ENCODE peak calls at places on chromosomes 13 and 19, in four cellular contexts. X is nephron progenitor cell, I is IMR-90, G is upper lobe of right lung. C is an unnamed sample.

GRCh38 chr19:39424934-39425333 is 10.8 kb downstream of the RPS16 start:
- DNase-seq in X (no peak), I (no peak), G (no peak), C (no peak)

GRCh38 chr13:47594833-47595232 is 406.2 kb downstream of the SUCLA2 start:
- DNase-seq in X (no peak), I (peak), G (no peak), C (no peak)

GRCh38 chr19:3463959-3464796 is 16.1 kb downstream of the SMIM24 start:
- DNase-seq in X (no peak), I (no peak), G (no peak), C (no peak)

GRCh38 chr13:91785435-91786137 is 387.2 kb downstream of the GPC5 start:
- DNase-seq in X (no peak), I (no peak), G (no peak), C (no peak)

GRCh38 chr19:8206147-8207087 is 2.8 kb upstream of the CERS4 start:
- DNase-seq in X (no peak), I (no peak), G (no peak), C (no peak)

GRCh38 chr13:75417647-75418046 is 64.3 kb downstream of the TBC1D4 start:
- DNase-seq in X (no peak), I (no peak), G (no peak), C (no peak)

GRCh38 chr19:5839312-5840017 is at the start of gene FUT6:
- DNase-seq in X (no peak), I (no peak), G (no peak), C (no peak)

GRCh38 chr13:42891591-42891990 is 100.5 kb downstream of the EPSTI1 start:
- DNase-seq in X (no peak), I (no peak), G (no peak), C (no peak)

GRCh38 chr19:7691497-7691896 is 10.4 kb downstream of the FCER2 start:
- DNase-seq in X (no peak), I (no peak), G (no peak), C (peak)

GRCh38 chr13:45718992-45719391 is 16.9 kb downstream of the CBY2 start:
- DNase-seq in X (no peak), I (no peak), G (no peak), C (no peak)

GRCh38 chr13:114124921-114125320 is 7.5 kb downstream of the RASA3 start:
- DNase-seq in X (no peak), I (peak), G (no peak), C (peak)

GRCh38 chr13:110265682-110266430 is 41.1 kb downstream of the COL4A1 start:
- DNase-seq in X (no peak), I (no peak), G (no peak), C (no peak)

GRCh38 chr13:46184277-46184699 is 2.3 kb upstream of the LCP1 start:
- DNase-seq in X (peak), I (no peak), G (no peak), C (peak)

GRCh38 chr13:87810391-87810801 is 139.2 kb downstream of the SLITRK5 start:
- DNase-seq in X (peak), I (no peak), G (peak), C (no peak)

GRCh38 chr19:16200038-16200775 is 2.5 kb downstream of the AP1M1 start:
- DNase-seq in X (no peak), I (peak), G (peak), C (no peak)

GRCh38 chr13:44276061-44276460 is 97.6 kb upstream of the SERP2 start:
- DNase-seq in X (no peak), I (no peak), G (no peak), C (no peak)

GRCh38 chr19:19366691-19367396 is 38.6 kb upstream of the GATAD2A start:
- DNase-seq in X (peak), I (peak), G (peak), C (peak)

GRCh38 chr19:13526552-13526951 is 20.3 kb upstream of the CACNA1A start:
- DNase-seq in X (peak), I (peak), G (no peak), C (no peak)

GRCh38 chr19:808176-808741 is 11.0 kb downstream of the PTBP1 start:
- DNase-seq in X (no peak), I (no peak), G (peak), C (no peak)

GRCh38 chr19:6737873-6738725 is 719 bp upstream of the GPR108 start:
- DNase-seq in X (peak), I (peak), G (peak), C (peak)

GRCh38 chr19:39351537-39352037 is 9.4 kb downstream of the SAMD4B start:
- DNase-seq in X (no peak), I (peak), G (no peak), C (no peak)

GRCh38 chr19:38095411-38096308 is 128.4 kb downstream of the DPF1 start:
- DNase-seq in X (peak), I (peak), G (peak), C (peak)

GRCh38 chr19:47469719-47470118 is 2.0 kb downstream of the SLC8A2 start:
- DNase-seq in X (no peak), I (no peak), G (no peak), C (no peak)

GRCh38 chr19:3364501-3364858 is 1.9 kb upstream of the NFIC start:
- DNase-seq in X (no peak), I (no peak), G (no peak), C (no peak)

GRCh38 chr13:106286811-106287210 is 248.7 kb downstream of the EFNB2 start:
- DNase-seq in X (no peak), I (no peak), G (no peak), C (no peak)

GRCh38 chr13:78147905-78148304 is 229.3 kb upstream of the EDNRB start:
- DNase-seq in X (no peak), I (peak), G (no peak), C (no peak)

GRCh38 chr13:73984201-73984600 is 150.0 kb downstream of the KLF12 start:
- DNase-seq in X (no peak), I (no peak), G (peak), C (no peak)

GRCh38 chr19:23071087-23071511 is 45.7 kb upstream of the ZNF730 start:
- DNase-seq in X (no peak), I (peak), G (no peak), C (no peak)

GRCh38 chr13:70856025-70856424 is 747.8 kb upstream of the KLHL1 start:
- DNase-seq in X (no peak), I (no peak), G (no peak), C (no peak)

GRCh38 chr13:99774644-99775043 is 196.9 kb downstream of the ZIC5 start:
- DNase-seq in X (no peak), I (no peak), G (no peak), C (no peak)

GRCh38 chr19:4916292-4917082 is 7.2 kb downstream of the UHRF1 start:
- DNase-seq in X (no peak), I (no peak), G (no peak), C (peak)

GRCh38 chr19:12767666-12768065 is 7.7 kb downstream of the HOOK2 start:
- DNase-seq in X (no peak), I (no peak), G (no peak), C (no peak)

GRCh38 chr13:40190656-40191100 is 475.8 kb downstream of the FOXO1 start:
- DNase-seq in X (no peak), I (peak), G (no peak), C (no peak)

GRCh38 chr19:37594982-37595382 is 306 bp downstream of the ZNF540 start:
- DNase-seq in X (peak), I (peak), G (peak), C (peak)

GRCh38 chr19:49390978-49391304 is 2.9 kb downstream of the KASH5 start:
- DNase-seq in X (no peak), I (no peak), G (no peak), C (no peak)

GRCh38 chr13:39051157-39051556 is 12.9 kb downstream of the NHLRC3 start:
- DNase-seq in X (no peak), I (peak), G (no peak), C (no peak)
- TF ChIP-seq CTCF in X (peak), I (peak), G (peak), C (no peak)

DNA sequence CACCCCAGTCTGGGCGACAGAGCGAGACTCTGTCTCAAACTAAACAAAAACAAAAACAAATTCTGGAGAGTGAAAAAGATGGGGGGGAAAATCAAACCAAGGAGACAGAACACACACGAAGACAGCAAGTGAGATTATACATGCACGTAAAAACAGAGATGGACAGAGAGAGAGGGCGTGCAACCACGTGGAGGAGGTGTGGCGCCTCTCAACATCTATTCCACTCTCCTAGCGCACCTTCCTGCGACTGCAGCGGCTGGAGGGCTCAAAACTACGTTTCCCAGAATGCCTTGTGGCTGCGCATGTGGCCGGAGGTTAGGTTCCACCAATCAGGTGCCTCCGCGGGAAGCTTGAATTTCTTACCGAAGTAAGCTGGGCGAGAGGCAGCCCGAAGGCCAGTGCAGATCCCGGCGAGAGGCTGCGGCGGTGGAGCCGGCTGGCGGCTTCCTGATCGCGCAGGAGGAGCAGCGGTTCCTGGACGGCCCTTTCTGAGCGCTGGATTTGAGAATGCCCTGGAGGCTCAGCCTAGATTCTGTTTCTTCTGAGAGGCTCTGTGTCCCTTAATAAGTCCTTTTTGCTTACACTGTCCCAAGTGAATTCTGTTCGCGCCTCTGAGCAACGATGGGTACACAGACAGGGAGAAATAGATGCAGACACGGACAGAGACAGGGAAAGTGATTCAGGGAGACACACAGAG is 13.1 kb upstream of the NANOS2 start:
- DNase-seq in X (peak), I (peak), G (peak), C (peak)
- TF ChIP-seq CTCF in X (no peak), I (no peak), G (no peak), C (no peak)

DNA sequence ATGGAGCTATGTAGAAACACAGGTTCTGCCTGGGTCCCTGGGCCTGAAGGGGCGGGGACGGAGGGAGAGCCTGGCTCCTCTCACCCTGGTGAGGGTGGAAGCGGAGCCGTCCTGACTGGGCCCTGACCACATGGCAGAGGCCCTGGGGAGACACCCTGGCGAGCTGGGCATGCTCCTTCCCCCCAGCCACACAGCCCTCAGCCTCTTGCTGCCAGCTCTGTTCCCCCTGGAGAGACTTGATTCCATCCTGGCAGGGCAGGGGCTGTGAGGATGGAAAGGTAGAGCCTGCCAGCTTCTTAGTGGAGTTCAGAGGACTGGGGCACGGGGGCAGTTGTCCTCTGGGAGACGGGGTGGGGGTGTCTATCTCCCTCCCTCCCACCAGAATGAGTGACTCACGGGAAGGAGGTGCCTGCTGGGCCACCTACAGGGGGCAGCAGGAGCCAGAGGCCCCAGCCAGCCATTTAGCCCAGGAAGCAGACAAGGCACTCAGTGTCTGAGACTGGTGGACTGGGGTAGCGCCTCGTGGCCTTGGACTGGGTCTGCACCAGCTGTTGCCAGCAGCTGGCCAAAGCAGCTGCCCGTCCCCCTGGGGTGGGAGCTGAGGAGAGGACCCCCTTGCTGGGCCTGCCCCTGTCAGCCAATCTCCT is 22.8 kb upstream of the RNF17 start:
- DNase-seq in X (no peak), I (no peak), G (no peak), C (no peak)
- TF ChIP-seq CTCF in X (no peak), I (no peak), G (peak), C (no peak)

DNA sequence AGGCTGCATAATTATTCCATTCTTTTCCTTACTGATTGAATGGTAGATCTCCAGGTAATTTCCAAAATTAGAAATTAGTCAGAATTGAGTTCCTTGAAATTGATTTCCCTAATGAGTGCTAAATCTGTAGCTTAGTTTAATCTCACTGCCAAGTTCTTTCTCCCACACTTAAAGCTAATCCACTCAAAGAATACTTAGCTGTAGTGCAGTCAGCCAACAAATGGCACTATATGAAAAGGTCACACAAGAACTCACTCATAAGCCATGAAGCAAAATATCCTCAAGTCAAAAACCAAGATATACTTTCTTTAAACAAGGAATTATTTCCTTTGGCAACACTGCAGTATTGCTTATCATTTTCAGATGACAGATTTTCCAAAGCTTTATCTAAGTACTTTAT is 62.0 kb downstream of the XPO4 start:
- DNase-seq in X (no peak), I (no peak), G (no peak), C (no peak)
- TF ChIP-seq CTCF in X (no peak), I (no peak), G (no peak), C (no peak)

DNA sequence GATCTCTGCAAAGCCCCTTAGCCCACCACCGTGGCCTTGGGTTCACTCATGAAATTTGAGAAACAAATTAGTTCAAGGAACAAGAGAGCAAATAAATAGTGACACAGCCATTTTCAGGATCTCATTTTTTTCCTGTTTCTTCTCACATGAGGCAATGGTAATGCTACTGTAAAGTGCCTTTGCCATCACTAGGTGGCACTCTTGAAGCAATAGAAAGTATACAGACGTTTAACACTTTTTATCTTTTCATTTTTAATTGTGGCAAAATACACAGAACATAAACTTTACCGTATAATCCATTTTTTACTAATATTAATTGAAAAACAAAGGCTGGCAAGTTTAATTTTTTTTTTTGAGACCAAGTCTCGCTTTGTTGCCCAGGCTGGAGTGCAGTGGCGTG is 76.9 kb upstream of the ZNF835 start:
- DNase-seq in X (no peak), I (no peak), G (no peak), C (no peak)
- TF ChIP-seq CTCF in X (no peak), I (no peak), G (peak), C (no peak)

C was measured in natural killer cell.